ENCODE peak calls at places on chromosomes 4 and X, in eight cellular contexts. S, F, M, N, G, U, I and T are unnamed samples.

GRCh38 chr4:47830263-47831025 is 7.4 kb downstream of the CORIN start:
- DNase-seq in S (no peak), F (no peak), M (no peak), N (no peak), G (no peak), U (no peak), I (no peak), T (no peak)

GRCh38 chrX:7294483-7294882 is 146.5 kb upstream of the PUDP start:
- DNase-seq in S (no peak), F (no peak), M (no peak), N (no peak), G (no peak), U (no peak), I (no peak), T (no peak)

GRCh38 chr4:141346144-141346543 is 125.4 kb downstream of the ZNF330 start:
- DNase-seq in S (peak), F (peak), M (no peak), N (no peak), G (no peak), U (peak), I (no peak), T (peak)

GRCh38 chr4:72931346-72931745 is 138.2 kb downstream of the COX18 start:
- DNase-seq in S (no peak), F (no peak), M (no peak), N (no peak), G (no peak), U (no peak), I (no peak), T (no peak)

GRCh38 chr4:145639281-145639680 is 20.1 kb downstream of the MMAA start:
- DNase-seq in S (no peak), F (no peak), M (no peak), N (no peak), G (no peak), U (no peak), I (no peak), T (no peak)

GRCh38 chr4:175435437-175435836 is 376.6 kb downstream of the GPM6A start:
- DNase-seq in S (no peak), F (peak), M (no peak), N (no peak), G (no peak), U (no peak), I (no peak), T (no peak)

GRCh38 chrX:70554081-70554480 is 109.4 kb downstream of the DLG3 start:
- DNase-seq in S (no peak), F (peak), M (no peak), N (no peak), G (no peak), U (no peak), I (no peak), T (no peak)

GRCh38 chr4:37054670-37055069 is 189.9 kb upstream of the NWD2 start:
- DNase-seq in S (no peak), F (no peak), M (no peak), N (no peak), G (peak), U (no peak), I (no peak), T (peak)

GRCh38 chr4:77232653-77233052 is 75.6 kb downstream of the CCNG2 start:
- DNase-seq in S (no peak), F (no peak), M (no peak), N (no peak), G (no peak), U (no peak), I (no peak), T (no peak)

GRCh38 chr4:169583563-169583962 is 28.8 kb downstream of the NEK1 start:
- DNase-seq in S (no peak), F (peak), M (no peak), N (no peak), G (no peak), U (no peak), I (no peak), T (no peak)

GRCh38 chr4:140098481-140099132 is 55.4 kb downstream of the MAML3 start:
- DNase-seq in S (no peak), F (peak), M (no peak), N (no peak), G (no peak), U (no peak), I (no peak), T (peak)

GRCh38 chr4:25213327-25213979 is 20.4 kb upstream of the PI4K2B start:
- DNase-seq in S (no peak), F (no peak), M (no peak), N (no peak), G (no peak), U (no peak), I (no peak), T (no peak)

GRCh38 chr4:5956285-5957021 is 61.8 kb downstream of the C4orf50 start:
- DNase-seq in S (peak), F (no peak), M (no peak), N (peak), G (peak), U (peak), I (no peak), T (peak)

GRCh38 chrX:14832151-14832550 is 40.7 kb downstream of the FANCB start:
- DNase-seq in S (no peak), F (peak), M (no peak), N (no peak), G (no peak), U (no peak), I (no peak), T (no peak)

GRCh38 chr4:147117400-147117799 is 171.7 kb upstream of the TTC29 start:
- DNase-seq in S (peak), F (no peak), M (no peak), N (no peak), G (no peak), U (no peak), I (no peak), T (peak)

GRCh38 chr4:88818650-88819470 is 121.2 kb upstream of the NAP1L5 start:
- DNase-seq in S (peak), F (peak), M (no peak), N (peak), G (no peak), U (peak), I (no peak), T (peak)

GRCh38 chr4:21765810-21766407 is 182.7 kb downstream of the KCNIP4 start:
- DNase-seq in S (peak), F (peak), M (no peak), N (no peak), G (no peak), U (peak), I (no peak), T (peak)

GRCh38 chr4:169621754-169622481 is 1.5 kb downstream of the CLCN3 start:
- DNase-seq in S (no peak), F (peak), M (no peak), N (no peak), G (no peak), U (no peak), I (no peak), T (no peak)

GRCh38 chrX:11837437-11837836 is 79.4 kb downstream of the MSL3 start:
- DNase-seq in S (no peak), F (no peak), M (no peak), N (no peak), G (no peak), U (no peak), I (no peak), T (no peak)

GRCh38 chrX:52217494-52218160 is 32.9 kb downstream of the MAGED4 start:
- DNase-seq in S (no peak), F (no peak), M (no peak), N (no peak), G (peak), U (no peak), I (no peak), T (no peak)

GRCh38 chr4:119977546-119977945 is 89.1 kb downstream of the MAD2L1 start:
- DNase-seq in S (no peak), F (no peak), M (no peak), N (no peak), G (no peak), U (no peak), I (no peak), T (no peak)

GRCh38 chr4:147157860-147158701 is 212.4 kb upstream of the TTC29 start:
- DNase-seq in S (no peak), F (no peak), M (no peak), N (no peak), G (peak), U (no peak), I (peak), T (peak)

GRCh38 chrX:40261955-40262596 is 164.3 kb upstream of the BCOR start:
- DNase-seq in S (peak), F (no peak), M (no peak), N (peak), G (no peak), U (no peak), I (no peak), T (peak)

GRCh38 chrX:475926-476723 is 89.4 kb upstream of the PPP2R3B start:
- DNase-seq in S (no peak), F (peak), M (no peak), N (no peak), G (no peak), U (no peak), I (no peak), T (no peak)

GRCh38 chr4:6808259-6808658 is 25.7 kb downstream of the KIAA0232 start:
- DNase-seq in S (no peak), F (no peak), M (no peak), N (no peak), G (no peak), U (no peak), I (no peak), T (no peak)

GRCh38 chr4:182188622-182189021 is 54.6 kb upstream of the TENM3 start:
- DNase-seq in S (no peak), F (peak), M (no peak), N (no peak), G (no peak), U (no peak), I (no peak), T (no peak)

GRCh38 chrX:39677987-39678840 is 419.5 kb downstream of the BCOR start:
- DNase-seq in S (no peak), F (no peak), M (peak), N (no peak), G (no peak), U (no peak), I (no peak), T (no peak)

GRCh38 chrX:112011376-112011775 is 71.2 kb downstream of the TRPC5 start:
- DNase-seq in S (no peak), F (no peak), M (no peak), N (no peak), G (peak), U (no peak), I (no peak), T (no peak)

GRCh38 chr4:88010921-88011320 is 3.5 kb downstream of the PKD2 start:
- DNase-seq in S (no peak), F (no peak), M (no peak), N (no peak), G (no peak), U (no peak), I (no peak), T (no peak)

GRCh38 chr4:97952763-97953162 is 190.5 kb downstream of the STPG2 start:
- DNase-seq in S (no peak), F (no peak), M (no peak), N (no peak), G (no peak), U (no peak), I (no peak), T (no peak)

GRCh38 chr4:1464581-1465171 is 58.4 kb upstream of the NKX1-1 start:
- DNase-seq in S (no peak), F (no peak), M (no peak), N (peak), G (peak), U (no peak), I (no peak), T (no peak)